ENCODE peak calls at places on chromosome 3, in six cellular contexts. J is endothelial cell of umbilical vein, Z is osteoblast, F is IMR-90, C is HCT116, O is PC-3. S is an unnamed sample. For H4K20me1, the result is how much of the 10 kb centered on the place peaks cover.

GRCh38 chr3:62007036-62007435 is 366.3 kb downstream of the FEZF2 start:
- DNase-seq in J (no peak), Z (no peak), F (peak), C (no peak), O (no peak), S (no peak)

GRCh38 chr3:138180375-138181029 is 5.8 kb upstream of the DBR1 start:
- DNase-seq in J (peak), Z (no peak), F (peak), C (peak), O (peak), S (peak)

GRCh38 chr3:178823140-178823539 is 248.5 kb downstream of the ZMAT3 start:
- DNase-seq in J (no peak), Z (no peak), F (no peak), C (no peak), O (no peak), S (no peak)

GRCh38 chr3:4948395-4948794 is 30.8 kb upstream of the BHLHE40 start:
- DNase-seq in J (no peak), Z (no peak), F (peak), C (no peak), O (peak), S (no peak)

GRCh38 chr3:45003859-45004258 is 22.2 kb upstream of the CLEC3B start:
- DNase-seq in J (peak), Z (no peak), F (no peak), C (no peak), O (no peak), S (no peak)

GRCh38 chr3:103672346-103672745 is 1237.5 kb downstream of the ZPLD1 start:
- DNase-seq in J (no peak), Z (no peak), F (no peak), C (no peak), O (no peak), S (no peak)

GRCh38 chr3:46709721-46710120 is 7.9 kb downstream of the PRSS50 start:
- DNase-seq in J (no peak), Z (peak), F (no peak), C (no peak), O (no peak), S (no peak)

GRCh38 chr3:31978553-31978952 is 2.5 kb downstream of the OSBPL10 start:
- DNase-seq in J (no peak), Z (no peak), F (no peak), C (no peak), O (peak), S (no peak)

GRCh38 chr3:188262913-188263683 is 109.1 kb downstream of the LPP start:
- DNase-seq in J (peak), Z (peak), F (peak), C (no peak), O (peak), S (no peak)

GRCh38 chr3:145411605-145412004 is 749.4 kb downstream of the PLOD2 start:
- DNase-seq in J (no peak), Z (no peak), F (no peak), C (no peak), O (peak), S (no peak)

GRCh38 chr3:139718415-139718814 is 40.6 kb upstream of the NMNAT3 start:
- DNase-seq in J (no peak), Z (no peak), F (peak), C (peak), O (peak), S (no peak)

GRCh38 chr3:55721716-55722484 is 234.8 kb upstream of the WNT5A start:
- DNase-seq in J (no peak), Z (peak), F (peak), C (no peak), O (peak), S (peak)

GRCh38 chr3:149449799-149450198 is 24.7 kb upstream of the TM4SF4 start:
- DNase-seq in J (no peak), Z (peak), F (peak), C (no peak), O (no peak), S (no peak)

GRCh38 chr3:39911465-39912309 is 102.3 kb downstream of the MYRIP start:
- DNase-seq in J (peak), Z (no peak), F (no peak), C (no peak), O (no peak), S (no peak)

GRCh38 chr3:44359146-44359751 is 20.7 kb downstream of the TCAIM start:
- DNase-seq in J (no peak), Z (no peak), F (no peak), C (no peak), O (no peak), S (peak)

GRCh38 chr3:183428140-183429023 is at the start of gene MCF2L2:
- DNase-seq in J (peak), Z (peak), F (peak), C (peak), O (peak), S (peak)

GRCh38 chr3:25843332-25843731 is 53.4 kb downstream of the OXSM start:
- DNase-seq in J (no peak), Z (no peak), F (peak), C (no peak), O (peak), S (no peak)

GRCh38 chr3:142270407-142270806 is 45.0 kb upstream of the GK5 start:
- DNase-seq in J (no peak), Z (peak), F (no peak), C (no peak), O (no peak), S (no peak)

GRCh38 chr3:3800076-3800448 is 831 bp downstream of the LRRN1 start:
- DNase-seq in J (no peak), Z (peak), F (no peak), C (no peak), O (no peak), S (no peak)

GRCh38 chr3:123759311-123759710 is 124.8 kb downstream of the MYLK start:
- DNase-seq in J (no peak), Z (peak), F (no peak), C (no peak), O (no peak), S (no peak)

GRCh38 chr3:159451067-159451466 is 537.6 kb upstream of the IL12A start:
- DNase-seq in J (no peak), Z (no peak), F (no peak), C (no peak), O (peak), S (no peak)

GRCh38 chr3:49674491-49674983 is 386 bp downstream of the APEH start:
- DNase-seq in J (no peak), Z (no peak), F (no peak), C (no peak), O (no peak), S (peak)

GRCh38 chr3:115301364-115301860 is 154.3 kb upstream of the ZBTB20 start:
- DNase-seq in J (no peak), Z (peak), F (peak), C (no peak), O (no peak), S (no peak)

GRCh38 chr3:142929109-142929508 is 34.4 kb downstream of the PAQR9 start:
- DNase-seq in J (peak), Z (no peak), F (peak), C (peak), O (peak), S (peak)

GRCh38 chr3:45145681-45146614 is at the start of gene CDCP1:
- DNase-seq in J (no peak), Z (peak), F (no peak), C (no peak), O (peak), S (peak)

GRCh38 chr3:101807884-101808283 is 28.9 kb downstream of the NXPE3 start:
- DNase-seq in J (no peak), Z (no peak), F (no peak), C (no peak), O (no peak), S (no peak)

GRCh38 chr3:46642971-46643370 is 30.6 kb downstream of the FAM240A start:
- DNase-seq in J (no peak), Z (no peak), F (no peak), C (no peak), O (no peak), S (no peak)

GRCh38 chr3:10601857-10602230 is 96.5 kb upstream of the ATP2B2 start:
- DNase-seq in J (no peak), Z (no peak), F (no peak), C (no peak), O (no peak), S (no peak)

GRCh38 chr3:47348411-47349154 is 32.2 kb upstream of the PTPN23 start:
- DNase-seq in J (no peak), Z (no peak), F (no peak), C (no peak), O (peak), S (peak)

GRCh38 chr3:112056451-112056929 is 22.0 kb downstream of the TMPRSS7 start:
- DNase-seq in J (no peak), Z (peak), F (peak), C (no peak), O (peak), S (no peak)

GRCh38 chr3:72376917-72377710 is 471.1 kb downstream of the SHQ1 start:
- DNase-seq in J (no peak), Z (no peak), F (no peak), C (no peak), O (no peak), S (no peak)

GRCh38 chr3:14216257-14217048 is 37.8 kb downstream of the LSM3 start:
- DNase-seq in J (peak), Z (no peak), F (no peak), C (no peak), O (no peak), S (peak)

GRCh38 chr3:102339671-102340070 is 95.1 kb upstream of the ZPLD1 start:
- DNase-seq in J (no peak), Z (no peak), F (no peak), C (no peak), O (no peak), S (no peak)

DNA sequence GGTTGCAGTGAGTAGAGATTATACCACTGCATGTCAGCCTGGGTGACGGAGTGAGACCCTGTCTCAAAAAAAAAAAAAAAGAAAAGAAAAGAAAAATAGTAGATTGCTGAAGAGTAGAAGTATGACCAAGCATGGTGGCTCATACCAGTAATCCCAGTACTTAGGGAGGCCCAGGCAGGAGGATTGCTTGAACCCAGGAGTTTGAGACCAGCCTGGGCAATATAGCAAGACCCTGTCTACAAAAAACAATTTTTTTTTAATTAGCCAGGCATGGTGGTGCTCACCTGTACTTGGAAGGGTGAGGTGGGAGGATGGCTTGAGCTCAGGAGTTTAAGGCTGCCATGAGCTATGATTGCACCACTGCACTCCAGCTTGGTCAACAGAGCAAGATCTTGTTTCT is 2.5 kb downstream of the NKTR start:
- DNase-seq in J (no peak), Z (no peak), F (no peak), C (no peak), O (no peak), S (no peak)
- H4K20me1 ChIP-seq in J (under half), Z (under half), F (half or more), C (under half), O (under half), S (under half)

GRCh38 chr3:194471863-194472262 is 14.9 kb downstream of the ATP13A3 start:
- DNase-seq in J (no peak), Z (peak), F (no peak), C (no peak), O (no peak), S (no peak)
- H4K20me1 ChIP-seq in J (under half), Z (under half), F (half or more), C (under half), O (under half), S (under half)

DNA sequence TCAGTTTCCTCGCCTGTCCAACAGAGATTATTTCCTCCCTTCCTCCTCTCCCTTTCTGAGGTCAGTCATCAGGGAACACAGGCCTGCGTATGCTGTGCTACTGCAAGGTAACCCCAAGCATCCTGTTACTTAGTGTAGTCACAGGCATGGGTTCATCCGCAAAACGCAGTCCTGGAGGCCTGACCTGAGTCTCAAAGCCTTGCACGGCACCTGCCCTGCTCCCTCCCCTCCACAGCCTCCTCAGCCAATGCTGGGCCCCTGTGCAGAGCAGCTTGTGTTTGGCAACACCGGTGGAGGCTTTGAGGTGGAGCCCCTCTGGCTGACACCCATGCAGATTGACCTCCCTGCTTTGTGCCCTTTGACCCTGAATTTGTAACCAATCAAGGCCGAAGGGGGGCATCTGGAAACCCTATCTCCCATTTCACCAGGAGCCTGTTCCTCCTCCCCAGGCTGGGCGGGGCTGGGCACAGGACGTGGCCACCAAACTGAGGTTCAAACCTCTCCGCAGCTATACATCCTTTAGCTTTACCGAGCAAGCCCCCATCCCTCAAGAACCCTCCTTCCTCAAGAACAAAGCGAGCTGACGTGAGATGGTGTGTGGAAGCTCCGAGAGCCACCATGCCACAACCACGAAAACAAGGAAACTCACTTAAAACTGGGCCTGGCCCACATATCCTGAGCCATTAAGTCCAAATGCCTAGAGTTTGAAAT is 21.5 kb downstream of the TKT start:
- DNase-seq in J (no peak), Z (peak), F (no peak), C (no peak), O (no peak), S (no peak)
- H4K20me1 ChIP-seq in J (under half), Z (under half), F (under half), C (under half), O (under half), S (under half)

DNA sequence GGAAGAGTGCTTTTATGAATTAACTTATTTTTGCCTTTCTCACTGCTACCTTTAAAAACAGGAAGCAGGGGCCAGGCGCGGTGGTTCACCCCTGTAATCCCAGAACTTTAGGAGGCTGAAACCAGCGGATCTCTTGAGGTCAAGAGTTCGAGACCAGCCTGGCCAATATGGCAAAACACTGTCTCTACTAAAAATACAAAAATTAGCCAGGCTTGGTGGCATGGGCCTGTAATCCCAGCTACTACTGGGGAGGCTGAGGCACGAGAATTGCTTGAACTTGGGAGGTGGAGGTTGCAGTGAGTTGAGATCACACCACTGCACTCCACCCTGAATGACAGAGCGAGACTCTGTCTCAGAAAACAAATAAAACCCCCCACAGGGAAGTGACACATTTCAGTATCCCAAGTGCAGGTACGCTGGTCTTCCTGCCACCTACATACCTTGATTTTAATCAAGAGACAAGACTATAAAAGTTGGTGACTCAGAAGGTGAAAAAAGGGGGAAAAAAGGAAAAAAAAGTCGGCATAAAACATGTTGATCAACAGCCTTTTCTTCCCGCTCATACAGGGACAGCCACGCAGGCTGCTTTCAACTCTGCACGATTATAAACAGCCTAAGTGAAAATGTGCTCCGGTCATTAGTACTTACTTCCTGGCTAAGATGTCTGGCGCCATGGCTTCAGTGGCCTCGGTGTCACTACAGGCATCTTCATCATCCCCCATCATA is 18.8 kb downstream of the PPP1R2 start:
- DNase-seq in J (no peak), Z (no peak), F (no peak), C (no peak), O (peak), S (no peak)
- H4K20me1 ChIP-seq in J (under half), Z (under half), F (under half), C (under half), O (under half), S (under half)

S was measured in Karpas-422.